ENCODE peak calls at places on chromosome 3, in four cellular contexts. One of them, this sample, is unnamed.

GRCh38 chr3:132464066-132464465 is 46.8 kb downstream of the DNAJC13 start:
- DNase-seq in H1: no peak
- DNase-seq in K562: no peak
- DNase-seq in GM12878: no peak
- DNase-seq in this sample: no peak

GRCh38 chr3:34687671-34688070 is 889.2 kb downstream of the PDCD6IP start:
- DNase-seq in GM12878: no peak
- DNase-seq in K562: no peak
- DNase-seq in H1: no peak
- DNase-seq in this sample: no peak

GRCh38 chr3:33717616-33717865 is 513 bp downstream of the CLASP2 start:
- DNase-seq in K562: peak; percentile 82
- DNase-seq in GM12878: no peak
- DNase-seq in H1: no peak
- DNase-seq in this sample: peak; percentile 49

GRCh38 chr3:78951546-78951945 is 816.3 kb downstream of the ROBO1 start:
- DNase-seq in K562: no peak
- DNase-seq in GM12878: no peak
- DNase-seq in H1: no peak
- DNase-seq in this sample: no peak

GRCh38 chr3:27340524-27340923 is 28.7 kb downstream of the NEK10 start:
- DNase-seq in GM12878: no peak
- DNase-seq in K562: no peak
- DNase-seq in H1: no peak
- DNase-seq in this sample: no peak

GRCh38 chr3:40895109-40895508 is 304.2 kb upstream of the CTNNB1 start:
- DNase-seq in H1: no peak
- DNase-seq in K562: no peak
- DNase-seq in GM12878: no peak
- DNase-seq in this sample: no peak

GRCh38 chr3:9402410-9403228 is 5.2 kb downstream of the SETD5 start:
- DNase-seq in K562: peak; percentile 84
- DNase-seq in H1: peak; percentile 86
- DNase-seq in GM12878: no peak
- DNase-seq in this sample: no peak

GRCh38 chr3:46052531-46052930 is 25.2 kb upstream of the XCR1 start:
- DNase-seq in K562: no peak
- DNase-seq in H1: no peak
- DNase-seq in GM12878: no peak
- DNase-seq in this sample: no peak

GRCh38 chr3:126558336-126559071 is at the start of gene C3orf22:
- DNase-seq in GM12878: no peak
- DNase-seq in H1: peak; percentile 41
- DNase-seq in K562: no peak
- DNase-seq in this sample: no peak

GRCh38 chr3:195142519-195142918 is 128.4 kb downstream of the XXYLT1 start:
- DNase-seq in GM12878: no peak
- DNase-seq in H1: no peak
- DNase-seq in K562: no peak
- DNase-seq in this sample: no peak

GRCh38 chr3:39241502-39241901 is 38.3 kb downstream of the CX3CR1 start:
- DNase-seq in K562: no peak
- DNase-seq in GM12878: no peak
- DNase-seq in H1: no peak
- DNase-seq in this sample: no peak

GRCh38 chr3:139780603-139781002 is 102.8 kb upstream of the NMNAT3 start:
- DNase-seq in H1: no peak
- DNase-seq in GM12878: no peak
- DNase-seq in K562: no peak
- DNase-seq in this sample: no peak

GRCh38 chr3:191357909-191358308 is 27.6 kb upstream of the UTS2B start:
- DNase-seq in H1: no peak
- DNase-seq in GM12878: no peak
- DNase-seq in K562: no peak
- DNase-seq in this sample: no peak

GRCh38 chr3:191361456-191361855 is 31.1 kb upstream of the UTS2B start:
- DNase-seq in K562: no peak
- DNase-seq in GM12878: no peak
- DNase-seq in H1: no peak
- DNase-seq in this sample: no peak

GRCh38 chr3:191360620-191361019 is 30.3 kb upstream of the UTS2B start:
- DNase-seq in K562: no peak
- DNase-seq in H1: no peak
- DNase-seq in GM12878: no peak
- DNase-seq in this sample: no peak

GRCh38 chr3:191356586-191357439 is 26.5 kb upstream of the UTS2B start:
- DNase-seq in H1: no peak
- DNase-seq in GM12878: no peak
- DNase-seq in K562: no peak
- DNase-seq in this sample: peak; percentile 42

GRCh38 chr3:191358929-191359328 is 28.6 kb upstream of the UTS2B start:
- DNase-seq in H1: no peak
- DNase-seq in K562: no peak
- DNase-seq in GM12878: no peak
- DNase-seq in this sample: no peak
- TF ChIP-seq EGR1 in H1: no peak
- TF ChIP-seq EGR1 in K562: no peak
- TF ChIP-seq EGR1 in GM12878: no peak
- TF ChIP-seq EGR1 in this sample: no peak

GRCh38 chr3:128052831-128053419 is 688 bp downstream of the SEC61A1 start:
- DNase-seq in K562: no peak
- DNase-seq in H1: no peak
- DNase-seq in GM12878: no peak
- DNase-seq in this sample: no peak

GRCh38 chr3:128053614-128054013 is 1.4 kb downstream of the SEC61A1 start:
- DNase-seq in H1: no peak
- DNase-seq in GM12878: no peak
- DNase-seq in K562: no peak
- DNase-seq in this sample: no peak

GRCh38 chr3:128050597-128050996 is 1.6 kb upstream of the SEC61A1 start:
- DNase-seq in H1: no peak
- DNase-seq in GM12878: no peak
- DNase-seq in K562: no peak
- DNase-seq in this sample: no peak

GRCh38 chr3:128051837-128052766 is at the start of gene SEC61A1:
- DNase-seq in K562: peak; percentile 95
- DNase-seq in GM12878: peak; percentile 72
- DNase-seq in H1: peak; percentile 96
- DNase-seq in this sample: peak; percentile 78

GRCh38 chr3:128051459-128051836 is 789 bp upstream of the SEC61A1 start:
- DNase-seq in K562: no peak
- DNase-seq in H1: no peak
- DNase-seq in GM12878: no peak
- DNase-seq in this sample: no peak
- H3K27ac ChIP-seq in K562: peak overlapping the region; percentile 74
- H3K27ac ChIP-seq in H1: no peak overlapping the region
- H3K27ac ChIP-seq in GM12878: peak overlapping the region; percentile 76
- H3K27ac ChIP-seq in this sample: peak overlapping the region; percentile 74

GRCh38 chr3:110265302-110265701 is 806.3 kb upstream of the NECTIN3 start:
- DNase-seq in K562: no peak
- DNase-seq in H1: no peak
- DNase-seq in GM12878: no peak
- DNase-seq in this sample: no peak

DNA sequence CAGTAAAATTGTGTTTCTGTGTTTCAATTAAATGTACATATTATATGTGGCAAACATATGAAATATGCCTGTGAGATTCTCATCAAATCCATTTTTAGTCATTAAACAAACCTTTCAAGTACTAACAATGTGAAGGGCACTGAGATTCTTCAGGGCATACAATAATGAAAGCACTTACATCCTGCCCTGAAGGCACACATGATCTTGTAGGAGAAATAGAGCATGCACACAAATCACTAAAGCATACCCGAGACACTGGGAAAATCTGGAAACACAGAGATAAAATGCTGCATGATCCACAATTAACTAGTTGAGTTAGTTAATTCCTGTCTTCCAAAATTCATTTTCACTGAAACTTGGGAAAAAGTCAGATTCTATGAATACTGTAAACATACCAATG is 810.5 kb upstream of the NECTIN3 start:
- DNase-seq in K562: no peak
- DNase-seq in H1: no peak
- DNase-seq in GM12878: no peak
- DNase-seq in this sample: no peak
- H3K4me1 ChIP-seq in K562: no peaks in the 10 kb centered on the region
- H3K4me1 ChIP-seq in H1: no peaks in the 10 kb centered on the region
- H3K4me1 ChIP-seq in GM12878: no peaks in the 10 kb centered on the region
- H3K4me1 ChIP-seq in this sample: no peaks in the 10 kb centered on the region

GRCh38 chr3:65659396-65659795 is 379.3 kb downstream of the MAGI1 start:
- DNase-seq in GM12878: no peak
- DNase-seq in H1: no peak
- DNase-seq in K562: no peak
- DNase-seq in this sample: no peak
- TF ChIP-seq EGR1 in GM12878: no peak
- TF ChIP-seq EGR1 in H1: no peak
- TF ChIP-seq EGR1 in K562: no peak
- TF ChIP-seq EGR1 in this sample: no peak

DNA sequence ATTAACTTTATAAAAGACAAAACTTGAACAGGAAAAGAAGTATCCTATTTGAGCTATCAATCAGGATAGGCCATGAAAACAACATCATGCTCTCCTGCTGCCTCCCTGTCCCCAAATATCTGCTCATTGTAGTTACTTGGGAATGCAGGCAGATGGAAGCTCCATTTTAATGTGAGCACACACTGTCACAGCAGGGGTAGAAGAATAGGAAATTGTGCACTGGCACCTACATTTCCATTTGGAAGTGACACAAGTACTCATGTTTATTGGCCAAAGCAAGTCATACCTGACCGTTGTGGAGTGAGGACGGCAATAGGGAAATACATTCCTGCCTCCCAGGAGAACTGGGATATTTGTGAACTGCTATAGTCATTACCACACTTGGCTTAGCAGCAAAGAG is 52.4 kb downstream of the ASTE1 start:
- DNase-seq in H1: no peak
- DNase-seq in GM12878: no peak
- DNase-seq in K562: no peak
- DNase-seq in this sample: no peak
- H3K27ac ChIP-seq in H1: no peak overlapping the region
- H3K27ac ChIP-seq in GM12878: no peak overlapping the region
- H3K27ac ChIP-seq in K562: no peak overlapping the region
- H3K27ac ChIP-seq in this sample: no peak overlapping the region

DNA sequence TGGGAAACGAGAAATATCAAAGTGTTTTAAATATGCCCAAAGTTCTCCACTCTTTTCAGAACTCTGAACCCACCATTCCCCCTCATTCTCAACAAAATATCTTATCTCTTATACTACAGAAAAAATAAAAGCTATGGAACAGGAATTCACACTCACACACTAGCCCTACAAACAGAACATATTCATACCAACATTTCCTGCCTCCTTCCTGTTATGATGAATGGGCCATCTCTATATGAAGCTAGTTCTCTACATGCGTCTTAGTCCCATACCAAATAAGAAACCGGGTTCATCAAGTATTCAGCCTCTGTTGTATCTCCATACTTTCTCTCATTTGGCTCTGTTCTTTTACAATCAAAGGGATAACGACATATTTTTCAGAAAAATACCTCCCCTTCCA is 72.6 kb downstream of the PLSCR2 start:
- DNase-seq in GM12878: no peak
- DNase-seq in K562: no peak
- DNase-seq in H1: no peak
- DNase-seq in this sample: no peak
- H3K4me1 ChIP-seq in GM12878: no peaks in the 10 kb centered on the region
- H3K4me1 ChIP-seq in K562: no peaks in the 10 kb centered on the region
- H3K4me1 ChIP-seq in H1: no peaks in the 10 kb centered on the region
- H3K4me1 ChIP-seq in this sample: no peaks in the 10 kb centered on the region

GRCh38 chr3:42873216-42873982 is 2.3 kb downstream of the CYP8B1 start:
- DNase-seq in K562: no peak
- DNase-seq in H1: no peak
- DNase-seq in GM12878: no peak
- DNase-seq in this sample: no peak
- TF ChIP-seq EGR1 in K562: no peak
- TF ChIP-seq EGR1 in H1: no peak
- TF ChIP-seq EGR1 in GM12878: no peak
- TF ChIP-seq EGR1 in this sample: no peak

GRCh38 chr3:10554236-10554611 is 48.8 kb upstream of the ATP2B2 start:
- DNase-seq in GM12878: no peak
- DNase-seq in K562: no peak
- DNase-seq in H1: no peak
- DNase-seq in this sample: no peak
- H3K27ac ChIP-seq in GM12878: no peak overlapping the region
- H3K27ac ChIP-seq in K562: no peak overlapping the region
- H3K27ac ChIP-seq in H1: peak overlapping the region; percentile 83
- H3K27ac ChIP-seq in this sample: no peak overlapping the region

DNA sequence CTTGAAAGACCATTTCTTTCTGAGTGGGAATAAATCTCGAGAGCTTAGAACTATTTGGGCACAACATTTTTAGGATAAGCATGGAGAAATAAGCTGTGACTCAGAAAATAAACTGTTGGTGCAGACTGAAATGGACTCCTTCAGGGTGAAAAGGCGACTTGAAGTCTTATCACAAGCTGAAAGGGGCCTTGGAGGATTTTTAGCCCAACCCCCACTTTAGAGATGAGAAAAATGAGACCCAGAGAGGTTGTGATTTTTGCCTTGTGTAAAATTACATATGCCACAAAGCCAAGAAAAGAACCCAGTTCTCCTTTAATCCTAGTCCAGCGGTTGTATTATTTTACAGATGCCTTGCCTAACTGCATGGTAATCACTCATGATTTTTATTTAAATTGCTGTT is 1.5 kb downstream of the ATP1B3 start:
- DNase-seq in GM12878: no peak
- DNase-seq in K562: peak; percentile 48
- DNase-seq in H1: no peak
- DNase-seq in this sample: no peak
- H3K4me1 ChIP-seq in GM12878: peaks cover 3% of the 10 kb centered on the region
- H3K4me1 ChIP-seq in K562: peaks cover 23% of the 10 kb centered on the region
- H3K4me1 ChIP-seq in H1: no peaks in the 10 kb centered on the region
- H3K4me1 ChIP-seq in this sample: peaks cover 33% of the 10 kb centered on the region